ENCODE peak calls at places on chromosomes 6 and 20, in four cellular contexts. P, A, Y and H are unnamed samples.

GRCh38 chr20:33488201-33488600 is 1.7 kb upstream of the CBFA2T2 start:
- DNase-seq in P (no peak), A (peak; percentile 31), Y (no peak), H (no peak)

GRCh38 chr6:135212935-135213334 is 31.8 kb downstream of the MYB start:
- DNase-seq in P (no peak), A (no peak), Y (no peak), H (no peak)

GRCh38 chr6:73644030-73644429 is 9.8 kb downstream of the SLC17A5 start:
- DNase-seq in P (no peak), A (no peak), Y (no peak), H (no peak)

GRCh38 chr6:111721677-111722219 is 116.1 kb upstream of the TRAF3IP2 start:
- DNase-seq in P (no peak), A (no peak), Y (peak; percentile 27), H (no peak)

GRCh38 chr20:11204926-11205768 is 531.3 kb upstream of the JAG1 start:
- DNase-seq in P (peak; percentile 43), A (no peak), Y (peak; percentile 79), H (peak; percentile 17)

GRCh38 chr20:63956664-63957003 is 418 bp upstream of the UCKL1 start:
- DNase-seq in P (no peak), A (no peak), Y (no peak), H (no peak)

GRCh38 chr6:31122803-31123706 is 2.8 kb upstream of the CDSN start:
- DNase-seq in P (no peak), A (peak; percentile 93), Y (peak; percentile 95), H (no peak)

GRCh38 chr6:33578588-33579011 is 1.5 kb downstream of the BAK1 start:
- DNase-seq in P (no peak), A (no peak), Y (no peak), H (no peak)

GRCh38 chr6:21511891-21512550 is 81.5 kb upstream of the SOX4 start:
- DNase-seq in P (no peak), A (no peak), Y (no peak), H (no peak)